ENCODE peak calls at places on chromosome 15, in four cellular contexts. H is HCT116, F is HepG2, K is GM12878. U is an unnamed sample.

GRCh38 chr15:88839146-88839545 is 35.9 kb downstream of the ACAN start:
- DNase-seq in F (no peak), K (no peak), H (no peak), U (no peak)

GRCh38 chr15:58154769-58155168 is 16.6 kb downstream of the AQP9 start:
- DNase-seq in H (no peak), F (no peak), K (no peak), U (no peak)

GRCh38 chr15:89495638-89496145 is 691 bp downstream of the RHCG start:
- DNase-seq in F (no peak), K (no peak), H (no peak), U (no peak)

GRCh38 chr15:95051881-95052280 is 820.5 kb downstream of the MCTP2 start:
- DNase-seq in F (no peak), K (no peak), H (no peak), U (no peak)

GRCh38 chr15:91243806-91244205 is 143.7 kb downstream of the SV2B start:
- DNase-seq in K (no peak), H (no peak), F (no peak), U (no peak)

GRCh38 chr15:99167201-99167600 is 62.3 kb downstream of the SYNM start:
- DNase-seq in F (no peak), K (no peak), H (no peak), U (no peak)

GRCh38 chr15:76935620-76936019 is 4.1 kb downstream of the RCN2 start:
- DNase-seq in F (no peak), K (peak; percentile 72), H (no peak), U (no peak)

GRCh38 chr15:67096536-67097294 is 31.3 kb downstream of the SMAD3 start:
- DNase-seq in K (no peak), F (no peak), H (no peak), U (no peak)

GRCh38 chr15:41513282-41514227 is at the start of gene LTK:
- DNase-seq in F (no peak), H (peak; percentile 65), K (no peak), U (peak; percentile 92)

GRCh38 chr15:75347222-75348033 is 589 bp downstream of the NEIL1 start:
- DNase-seq in F (no peak), K (no peak), H (peak; percentile 16), U (peak; percentile 68)

GRCh38 chr15:42584031-42584765 is 8.8 kb downstream of the STARD9 start:
- DNase-seq in K (no peak), F (peak; percentile 32), H (no peak), U (peak; percentile 63)

GRCh38 chr15:56805466-56806146 is 72.3 kb upstream of the ZNF280D start:
- DNase-seq in F (no peak), H (peak; percentile 65), K (no peak), U (no peak)

GRCh38 chr15:69535101-69535638 is 82.6 kb downstream of the RPLP1 start:
- DNase-seq in F (no peak), K (no peak), H (no peak), U (no peak)

GRCh38 chr15:34799149-34799824 is 3.9 kb upstream of the ACTC1 start:
- DNase-seq in F (no peak), H (no peak), K (no peak), U (peak; percentile 79)

GRCh38 chr15:55627730-55628368 is 39.7 kb upstream of the PYGO1 start:
- DNase-seq in K (no peak), H (peak; percentile 92), F (peak; percentile 18), U (no peak)

GRCh38 chr15:52289629-52290081 is 5.9 kb downstream of the MYO5C start:
- DNase-seq in H (no peak), K (no peak), F (no peak), U (no peak)

GRCh38 chr15:90271459-90272166 is 6.1 kb downstream of the NGRN start:
- DNase-seq in K (no peak), H (no peak), F (no peak), U (no peak)

GRCh38 chr15:57327985-57328471 is 48.3 kb upstream of the CGNL1 start:
- DNase-seq in F (no peak), H (no peak), K (no peak), U (no peak)

GRCh38 chr15:42163947-42164550 is 7.6 kb upstream of the PLA2G4F start:
- DNase-seq in H (no peak), F (no peak), K (no peak), U (no peak)

GRCh38 chr15:82999905-83000671 is 11.4 kb downstream of the C15orf40 start:
- DNase-seq in H (no peak), F (peak; percentile 28), K (peak; percentile 43), U (peak; percentile 37)

GRCh38 chr15:75104804-75105557 is 81.6 kb downstream of the PPCDC start:
- DNase-seq in F (peak; percentile 77), K (peak; percentile 88), H (peak; percentile 88), U (no peak)

GRCh38 chr15:27059610-27060202 is 88.7 kb downstream of the GABRG3 start:
- DNase-seq in K (no peak), H (peak; percentile 0), F (peak; percentile 46), U (peak; percentile 88)

GRCh38 chr15:69685524-69686452 is 233.2 kb downstream of the RPLP1 start:
- DNase-seq in H (no peak), K (no peak), F (no peak), U (no peak)

GRCh38 chr15:65389226-65389625 is 11.4 kb upstream of the IGDCC3 start:
- DNase-seq in F (no peak), K (no peak), H (no peak), U (no peak)

GRCh38 chr15:72426753-72427152 is 28.6 kb downstream of the TMEM202 start:
- DNase-seq in H (no peak), K (no peak), F (no peak), U (no peak)

GRCh38 chr15:24944939-24945338 is 9.8 kb upstream of the SNRPN start:
- DNase-seq in K (no peak), F (peak; percentile 33), H (no peak), U (no peak)

GRCh38 chr15:42226648-42227047 is 18.5 kb upstream of the VPS39 start:
- DNase-seq in F (peak; percentile 78), H (no peak), K (no peak), U (no peak)

GRCh38 chr15:79466488-79466887 is 34.4 kb downstream of the MINAR1 start:
- DNase-seq in H (no peak), F (no peak), K (no peak), U (no peak)

GRCh38 chr15:46892621-46893160 is 824.6 kb upstream of the SEMA6D start:
- DNase-seq in H (no peak), F (no peak), K (no peak), U (no peak)

GRCh38 chr15:47184405-47185221 is 532.7 kb upstream of the SEMA6D start:
- DNase-seq in F (no peak), H (no peak), K (no peak), U (no peak)

GRCh38 chr15:75348034-75348562 is 1.3 kb downstream of the NEIL1 start:
- DNase-seq in K (no peak), F (no peak), H (no peak), U (no peak)

GRCh38 chr15:57703387-57703786 is 3.1 kb upstream of the POLR2M start:
- DNase-seq in K (no peak), H (no peak), F (no peak), U (no peak)

GRCh38 chr15:90058308-90058707 is 44.0 kb downstream of the IDH2 start:
- DNase-seq in H (no peak), K (peak; percentile 43), F (no peak), U (no peak)

GRCh38 chr15:51390239-51390931 is 48.9 kb downstream of the GLDN start:
- DNase-seq in K (no peak), H (no peak), F (no peak), U (no peak)

DNA sequence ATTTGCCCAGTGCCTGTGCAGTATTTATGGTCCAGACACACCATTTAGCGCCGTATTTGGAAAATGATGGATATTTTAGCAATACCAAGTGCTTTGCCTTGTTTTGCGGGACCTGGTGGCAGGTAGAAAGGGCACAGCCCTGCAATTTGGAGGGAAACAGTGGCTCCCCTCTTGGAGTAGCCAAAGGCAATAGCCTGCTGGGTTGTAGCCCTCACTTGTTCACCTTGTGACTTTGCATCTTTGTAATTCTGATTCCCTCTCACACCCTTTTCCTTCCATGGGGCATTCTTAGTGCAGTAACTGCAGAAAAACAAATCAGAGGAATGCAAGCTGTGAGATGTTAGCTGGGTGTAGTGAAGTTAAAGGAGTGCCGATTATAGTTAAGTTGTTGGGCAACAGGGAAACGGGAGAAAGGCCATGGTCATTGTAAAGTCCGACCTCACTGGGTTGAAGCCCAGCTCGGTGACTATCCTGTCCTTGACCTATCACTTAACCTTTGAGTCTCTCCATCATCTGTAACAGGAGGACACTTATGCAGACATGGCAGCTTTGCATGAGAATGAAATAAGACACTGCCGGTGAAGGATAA is 131.0 kb upstream of the KLHL25 start:
- DNase-seq in F (no peak), H (no peak), K (no peak), U (no peak)
- TF ChIP-seq ZBTB33 in F (no peak), H (no peak), K (no peak), U (no peak)

GRCh38 chr15:101118615-101119014 is 133.2 kb downstream of the CHSY1 start:
- DNase-seq in F (no peak), H (no peak), K (no peak), U (no peak)

GRCh38 chr15:101116681-101116976 is 135.2 kb downstream of the CHSY1 start:
- DNase-seq in F (no peak), K (no peak), H (no peak), U (no peak)

GRCh38 chr15:101120473-101120872 is 131.4 kb downstream of the CHSY1 start:
- DNase-seq in F (no peak), H (no peak), K (no peak), U (no peak)

GRCh38 chr15:101115887-101116680 is 135.8 kb downstream of the CHSY1 start:
- DNase-seq in F (no peak), K (no peak), H (no peak), U (no peak)

GRCh38 chr15:101118116-101118515 is 133.7 kb downstream of the CHSY1 start:
- DNase-seq in F (no peak), H (no peak), K (no peak), U (no peak)
- TF ChIP-seq ZBTB33 in F (no peak), H (no peak), K (no peak), U (no peak)

DNA sequence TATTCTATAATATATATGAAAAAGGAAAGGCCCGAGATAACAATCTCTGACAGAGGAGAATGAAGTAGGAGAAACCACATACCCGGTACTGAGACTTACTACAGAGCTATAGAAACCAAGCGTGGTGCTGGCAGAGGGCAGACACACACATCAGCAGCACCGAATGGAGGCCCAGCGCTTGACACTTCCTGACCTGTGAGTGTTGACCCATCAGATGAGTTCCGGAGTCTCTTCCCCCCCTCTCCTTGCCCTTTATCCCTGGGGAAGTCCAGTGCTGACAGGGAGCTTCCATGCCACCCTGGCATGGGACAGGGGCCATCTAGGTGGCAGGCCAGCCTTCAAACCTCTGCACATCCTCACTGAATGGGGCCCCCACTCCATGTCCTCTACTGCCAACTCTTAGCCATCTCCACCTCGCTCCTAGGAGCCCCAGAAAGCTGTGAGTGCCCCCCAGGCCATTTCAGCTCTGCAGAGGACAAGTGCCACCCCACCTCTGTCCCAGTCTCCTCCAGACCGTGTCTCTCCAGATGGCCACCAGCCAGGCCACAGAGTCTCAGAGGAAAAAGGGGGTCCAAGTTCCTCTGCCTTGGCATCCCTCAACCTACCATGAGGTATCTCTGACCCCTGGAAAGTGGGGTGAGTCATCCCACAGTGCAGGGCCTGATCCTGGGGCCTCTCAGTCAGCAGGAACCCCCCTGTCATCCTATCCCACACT is 116.6 kb upstream of the ALDH1A3 start:
- DNase-seq in F (no peak), H (no peak), K (no peak), U (no peak)
- TF ChIP-seq ZBTB33 in F (no peak), H (no peak), K (no peak), U (no peak)

GRCh38 chr15:93897377-93897776 is 334.0 kb upstream of the MCTP2 start:
- DNase-seq in H (no peak), K (no peak), F (no peak), U (no peak)

GRCh38 chr15:93899817-93900216 is 331.5 kb upstream of the MCTP2 start:
- DNase-seq in K (no peak), H (no peak), F (no peak), U (no peak)

GRCh38 chr15:93895976-93896770 is 335.2 kb upstream of the MCTP2 start:
- DNase-seq in H (no peak), K (no peak), F (no peak), U (no peak)

GRCh38 chr15:93900476-93901400 is 330.6 kb upstream of the MCTP2 start:
- DNase-seq in F (no peak), H (no peak), K (no peak), U (no peak)
- TF ChIP-seq ZBTB33 in F (no peak), H (no peak), K (no peak), U (no peak)